ENCODE peak calls at places on chromosomes 4 and X, in eight cellular contexts. F is AG10803; I is GM13977; T is kidney glomerular epithelial cell; Q is NCI-H1092; Z is neural progenitor cell; X is T-helper 2 cell treated with Interferon-gamma antibody and Interleukin-4, amounts not matched to agents 5 μg/mL and 100 μg/mL, for 36 hours; R is tibial artery. O is an unnamed sample.

GRCh38 chrX:16458208-16458607 is 191.8 kb upstream of the S100G start:
- DNase-seq in F (no peak), I (no peak), T (no peak), Q (no peak), Z (no peak), X (no peak), R (no peak), O (no peak)

GRCh38 chrX:2626750-2627149 is 64.3 kb upstream of the CD99 start:
- DNase-seq in F (no peak), I (no peak), T (no peak), Q (no peak), Z (no peak), X (no peak), R (no peak), O (no peak)

GRCh38 chrX:22699591-22700091 is 300.1 kb upstream of the DDX53 start:
- DNase-seq in F (peak; percentile 1), I (no peak), T (no peak), Q (no peak), Z (no peak), X (no peak), R (peak; percentile 26), O (peak; percentile 18)

GRCh38 chr4:141724646-141725045 is 88.3 kb downstream of the IL15 start:
- DNase-seq in F (no peak), I (no peak), T (no peak), Q (no peak), Z (no peak), X (no peak), R (no peak), O (no peak)

GRCh38 chr4:8427761-8428287 is 12.7 kb downstream of the ACOX3 start:
- DNase-seq in F (peak; percentile 66), I (peak; percentile 60), T (no peak), Q (no peak), Z (peak; percentile 35), X (no peak), R (peak; percentile 33), O (no peak)

GRCh38 chrX:115958687-115959359 is 211.7 kb upstream of the AGTR2 start:
- DNase-seq in F (no peak), I (no peak), T (no peak), Q (peak; percentile 23), Z (peak; percentile 24), X (no peak), R (no peak), O (no peak)

GRCh38 chr4:17546678-17547077 is 30.3 kb upstream of the LAP3 start:
- DNase-seq in F (no peak), I (no peak), T (no peak), Q (no peak), Z (no peak), X (no peak), R (no peak), O (no peak)

GRCh38 chr4:15042529-15043167 is 40.4 kb downstream of the CPEB2 start:
- DNase-seq in F (no peak), I (no peak), T (peak; percentile 64), Q (no peak), Z (no peak), X (no peak), R (no peak), O (no peak)

GRCh38 chr4:151934766-151935165 is 174.0 kb upstream of the GATB start:
- DNase-seq in F (no peak), I (no peak), T (no peak), Q (no peak), Z (no peak), X (no peak), R (no peak), O (no peak)

GRCh38 chr4:48449151-48449550 is 34.0 kb upstream of the SLC10A4 start:
- DNase-seq in F (no peak), I (no peak), T (no peak), Q (no peak), Z (peak; percentile 3), X (no peak), R (no peak), O (no peak)

GRCh38 chr4:170672571-170672970 is 582.8 kb upstream of the AADAT start:
- DNase-seq in F (no peak), I (no peak), T (peak; percentile 22), Q (no peak), Z (no peak), X (no peak), R (no peak), O (no peak)

GRCh38 chr4:41216294-41217019 is 2.1 kb upstream of the APBB2 start:
- DNase-seq in F (peak; percentile 73), I (peak; percentile 89), T (peak; percentile 74), Q (peak; percentile 77), Z (peak; percentile 78), X (peak; percentile 53), R (peak; percentile 40), O (peak; percentile 40)

GRCh38 chrX:63738696-63739095 is 46.3 kb downstream of the ARHGEF9 start:
- DNase-seq in F (no peak), I (no peak), T (no peak), Q (no peak), Z (no peak), X (no peak), R (no peak), O (no peak)

GRCh38 chr4:139241086-139241783 is 38.8 kb downstream of the MGARP start:
- DNase-seq in F (peak; percentile 16), I (no peak), T (no peak), Q (no peak), Z (peak; percentile 53), X (no peak), R (no peak), O (no peak)

GRCh38 chr4:143359794-143360193 is 23.1 kb downstream of the GAB1 start:
- DNase-seq in F (no peak), I (no peak), T (no peak), Q (no peak), Z (no peak), X (no peak), R (no peak), O (no peak)

GRCh38 chrX:4764888-4765287 is 1051.4 kb upstream of the PRKX start:
- DNase-seq in F (no peak), I (no peak), T (no peak), Q (no peak), Z (no peak), X (no peak), R (no peak), O (no peak)

O was measured in tibial nerve.